ENCODE peak calls at places on chromosomes 3 and 15, in four cellular contexts. One of them, this sample, is unnamed.

GRCh38 chr3:121997372-121997771 is 24.7 kb downstream of the ILDR1 start:
- DNase-seq in Caco-2: no peak
- DNase-seq in endothelial cell: no peak
- DNase-seq in stomach: no peak
- DNase-seq in this sample: no peak

GRCh38 chr15:68369931-68370767 is 61.8 kb downstream of the ITGA11 start:
- DNase-seq in Caco-2: no peak
- DNase-seq in endothelial cell: no peak
- DNase-seq in stomach: no peak
- DNase-seq in this sample: no peak

GRCh38 chr15:78457101-78457500 is 19.1 kb downstream of the IREB2 start:
- DNase-seq in Caco-2: no peak
- DNase-seq in endothelial cell: no peak
- DNase-seq in stomach: no peak
- DNase-seq in this sample: no peak

GRCh38 chr15:82810863-82811421 is 1.5 kb downstream of the WHAMM start:
- DNase-seq in Caco-2: peak; percentile 1
- DNase-seq in endothelial cell: no peak
- DNase-seq in stomach: no peak
- DNase-seq in this sample: no peak

GRCh38 chr3:15889936-15890335 is 92.2 kb upstream of the ANKRD28 start:
- DNase-seq in Caco-2: no peak
- DNase-seq in endothelial cell: no peak
- DNase-seq in stomach: no peak
- DNase-seq in this sample: no peak

GRCh38 chr15:36590838-36591237 is 11.4 kb downstream of the CDIN1 start:
- DNase-seq in Caco-2: no peak
- DNase-seq in endothelial cell: no peak
- DNase-seq in stomach: no peak
- DNase-seq in this sample: no peak

GRCh38 chr3:39849992-39850706 is 40.7 kb downstream of the MYRIP start:
- DNase-seq in Caco-2: peak; percentile 2
- DNase-seq in endothelial cell: no peak
- DNase-seq in stomach: no peak
- DNase-seq in this sample: no peak

GRCh38 chr3:186922790-186923189 is 7.5 kb upstream of the ST6GAL1 start:
- DNase-seq in Caco-2: no peak
- DNase-seq in endothelial cell: no peak
- DNase-seq in stomach: no peak
- DNase-seq in this sample: no peak

GRCh38 chr3:176275113-176275512 is 922.2 kb downstream of the TBL1XR1 start:
- DNase-seq in Caco-2: no peak
- DNase-seq in endothelial cell: no peak
- DNase-seq in stomach: no peak
- DNase-seq in this sample: no peak

GRCh38 chr3:37423825-37424224 is 249.4 kb upstream of the LRRFIP2 start:
- DNase-seq in Caco-2: no peak
- DNase-seq in endothelial cell: no peak
- DNase-seq in stomach: no peak
- DNase-seq in this sample: no peak

GRCh38 chr3:4394048-4394447 is 73.0 kb downstream of the SUMF1 start:
- DNase-seq in Caco-2: no peak
- DNase-seq in endothelial cell: no peak
- DNase-seq in stomach: no peak
- DNase-seq in this sample: no peak

GRCh38 chr15:22874256-22874655 is 35.8 kb downstream of the NIPA2 start:
- DNase-seq in Caco-2: no peak
- DNase-seq in endothelial cell: no peak
- DNase-seq in stomach: no peak
- DNase-seq in this sample: no peak

GRCh38 chr3:141452045-141452444 is 34.8 kb upstream of the RASA2 start:
- DNase-seq in Caco-2: peak; percentile 61
- DNase-seq in endothelial cell: peak; percentile 26
- DNase-seq in stomach: no peak
- DNase-seq in this sample: no peak

GRCh38 chr3:42500909-42501308 is 1.5 kb upstream of the VIPR1 start:
- DNase-seq in Caco-2: no peak
- DNase-seq in endothelial cell: no peak
- DNase-seq in stomach: peak; percentile 20
- DNase-seq in this sample: no peak

GRCh38 chr3:15300318-15301078 is 31.9 kb downstream of the SH3BP5 start:
- DNase-seq in Caco-2: no peak
- DNase-seq in endothelial cell: peak; percentile 17
- DNase-seq in stomach: no peak
- DNase-seq in this sample: no peak

GRCh38 chr15:96330450-96331140 is at the start of gene NR2F2:
- DNase-seq in Caco-2: peak; percentile 96
- DNase-seq in endothelial cell: peak; percentile 93
- DNase-seq in stomach: peak; percentile 98
- DNase-seq in this sample: peak; percentile 82

GRCh38 chr3:61331937-61332590 is 80.8 kb upstream of the FHIT start:
- DNase-seq in Caco-2: no peak
- DNase-seq in endothelial cell: no peak
- DNase-seq in stomach: no peak
- DNase-seq in this sample: no peak

GRCh38 chr3:196837819-196838420 is 29.8 kb upstream of the SENP5 start:
- DNase-seq in Caco-2: peak; percentile 73
- DNase-seq in endothelial cell: peak; percentile 68
- DNase-seq in stomach: peak; percentile 74
- DNase-seq in this sample: no peak

GRCh38 chr3:187281191-187281714 is 10.3 kb downstream of the MASP1 start:
- DNase-seq in Caco-2: no peak
- DNase-seq in endothelial cell: no peak
- DNase-seq in stomach: no peak
- DNase-seq in this sample: no peak

GRCh38 chr3:51708216-51708845 is 1.5 kb downstream of the GRM2 start:
- DNase-seq in Caco-2: no peak
- DNase-seq in endothelial cell: no peak
- DNase-seq in stomach: no peak
- DNase-seq in this sample: no peak

GRCh38 chr3:67595424-67595823 is 59.0 kb downstream of the SUCLG2 start:
- DNase-seq in Caco-2: no peak
- DNase-seq in endothelial cell: no peak
- DNase-seq in stomach: no peak
- DNase-seq in this sample: no peak

GRCh38 chr15:79432345-79433311 is 492 bp downstream of the MINAR1 start:
- DNase-seq in Caco-2: no peak
- DNase-seq in endothelial cell: no peak
- DNase-seq in stomach: no peak
- DNase-seq in this sample: no peak

GRCh38 chr15:77506311-77507150 is 85.8 kb downstream of the HMG20A start:
- DNase-seq in Caco-2: no peak
- DNase-seq in endothelial cell: no peak
- DNase-seq in stomach: peak; percentile 61
- DNase-seq in this sample: no peak

GRCh38 chr15:58761010-58761388 is 10.1 kb upstream of the MINDY2 start:
- DNase-seq in Caco-2: no peak
- DNase-seq in endothelial cell: no peak
- DNase-seq in stomach: no peak
- DNase-seq in this sample: no peak
- TF ChIP-seq CTCF in Caco-2: no peak
- TF ChIP-seq CTCF in endothelial cell: no peak
- TF ChIP-seq CTCF in stomach: no peak
- TF ChIP-seq CTCF in this sample: no peak

GRCh38 chr3:142931222-142931621 is 32.3 kb downstream of the PAQR9 start:
- DNase-seq in Caco-2: no peak
- DNase-seq in endothelial cell: no peak
- DNase-seq in stomach: no peak
- DNase-seq in this sample: no peak

GRCh38 chr3:142929109-142929508 is 34.4 kb downstream of the PAQR9 start:
- DNase-seq in Caco-2: peak; percentile 62
- DNase-seq in endothelial cell: peak; percentile 45
- DNase-seq in stomach: peak; percentile 53
- DNase-seq in this sample: no peak

GRCh38 chr3:142929890-142930289 is 33.6 kb downstream of the PAQR9 start:
- DNase-seq in Caco-2: no peak
- DNase-seq in endothelial cell: no peak
- DNase-seq in stomach: no peak
- DNase-seq in this sample: no peak

GRCh38 chr3:142934128-142934896 is 29.2 kb downstream of the PAQR9 start:
- DNase-seq in Caco-2: no peak
- DNase-seq in endothelial cell: no peak
- DNase-seq in stomach: no peak
- DNase-seq in this sample: no peak

GRCh38 chr3:142930510-142930909 is 33.0 kb downstream of the PAQR9 start:
- DNase-seq in Caco-2: no peak
- DNase-seq in endothelial cell: no peak
- DNase-seq in stomach: no peak
- DNase-seq in this sample: no peak
- TF ChIP-seq CTCF in Caco-2: peak; percentile 5
- TF ChIP-seq CTCF in endothelial cell: no peak
- TF ChIP-seq CTCF in stomach: no peak
- TF ChIP-seq CTCF in this sample: no peak

GRCh38 chr15:75154461-75155062 is 47.1 kb upstream of the C15orf39 start:
- DNase-seq in Caco-2: no peak
- DNase-seq in endothelial cell: no peak
- DNase-seq in stomach: no peak
- DNase-seq in this sample: no peak
- TF ChIP-seq CTCF in Caco-2: no peak
- TF ChIP-seq CTCF in endothelial cell: no peak
- TF ChIP-seq CTCF in stomach: no peak
- TF ChIP-seq CTCF in this sample: no peak

DNA sequence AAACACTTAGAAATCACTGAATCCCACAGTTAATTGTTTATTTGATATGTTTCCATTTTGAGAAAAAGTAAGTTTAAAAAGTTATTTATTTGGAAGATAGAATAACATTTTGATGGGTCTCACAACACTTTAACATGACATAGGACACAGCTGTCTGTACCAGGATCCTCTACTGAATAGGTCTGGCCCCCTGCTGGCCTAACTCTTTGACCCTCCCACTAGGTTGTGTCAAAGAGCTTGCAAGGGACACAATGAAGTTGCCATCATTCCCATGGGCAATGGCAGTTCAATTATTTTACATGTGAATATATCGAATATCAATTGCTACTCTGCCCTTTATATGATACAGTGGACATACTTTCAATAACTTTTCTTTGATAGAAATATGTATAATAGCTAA is 138.9 kb downstream of the EPHA3 start:
- DNase-seq in Caco-2: peak; percentile 18
- DNase-seq in endothelial cell: peak; percentile 15
- DNase-seq in stomach: no peak
- DNase-seq in this sample: no peak
- TF ChIP-seq CTCF in Caco-2: peak; percentile 32
- TF ChIP-seq CTCF in endothelial cell: peak; percentile 43
- TF ChIP-seq CTCF in stomach: no peak
- TF ChIP-seq CTCF in this sample: peak; percentile 17

GRCh38 chr3:58079773-58080172 is 71.6 kb downstream of the FLNB start:
- DNase-seq in Caco-2: no peak
- DNase-seq in endothelial cell: no peak
- DNase-seq in stomach: no peak
- DNase-seq in this sample: no peak

GRCh38 chr3:58082047-58082446 is 73.8 kb downstream of the FLNB start:
- DNase-seq in Caco-2: no peak
- DNase-seq in endothelial cell: peak; percentile 59
- DNase-seq in stomach: no peak
- DNase-seq in this sample: no peak

GRCh38 chr3:58077586-58078285 is 69.5 kb downstream of the FLNB start:
- DNase-seq in Caco-2: no peak
- DNase-seq in endothelial cell: no peak
- DNase-seq in stomach: no peak
- DNase-seq in this sample: no peak

GRCh38 chr3:58074997-58075396 is 66.8 kb downstream of the FLNB start:
- DNase-seq in Caco-2: no peak
- DNase-seq in endothelial cell: no peak
- DNase-seq in stomach: no peak
- DNase-seq in this sample: no peak

GRCh38 chr3:58078610-58079009 is 70.4 kb downstream of the FLNB start:
- DNase-seq in Caco-2: no peak
- DNase-seq in endothelial cell: no peak
- DNase-seq in stomach: no peak
- DNase-seq in this sample: no peak
- TF ChIP-seq CTCF in Caco-2: no peak
- TF ChIP-seq CTCF in endothelial cell: no peak
- TF ChIP-seq CTCF in stomach: no peak
- TF ChIP-seq CTCF in this sample: no peak

DNA sequence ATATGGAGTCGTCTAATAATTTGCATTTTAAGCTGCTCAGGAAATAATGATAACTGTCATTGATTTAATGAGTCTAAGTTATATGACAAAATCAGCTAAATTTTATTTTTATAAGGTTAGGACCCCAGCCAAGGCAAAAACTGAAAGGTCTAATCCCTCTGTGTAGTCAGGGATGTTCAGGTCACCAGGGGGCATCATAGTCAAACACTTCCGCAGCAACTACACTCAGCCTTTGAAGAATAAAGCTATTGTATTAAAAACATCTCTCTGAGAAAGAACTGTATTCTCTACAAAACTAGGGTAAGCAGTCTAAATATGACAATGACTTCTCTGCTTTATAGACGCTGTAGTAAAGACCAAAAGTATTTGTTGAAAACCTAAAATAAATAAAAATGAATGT is 15.0 kb downstream of the INTS14 start:
- DNase-seq in Caco-2: peak; percentile 36
- DNase-seq in endothelial cell: peak; percentile 43
- DNase-seq in stomach: no peak
- DNase-seq in this sample: no peak
- TF ChIP-seq CTCF in Caco-2: peak; percentile 56
- TF ChIP-seq CTCF in endothelial cell: peak; percentile 48
- TF ChIP-seq CTCF in stomach: no peak
- TF ChIP-seq CTCF in this sample: peak; percentile 66

GRCh38 chr3:7800006-7800780 is 701.4 kb upstream of the LMCD1 start:
- DNase-seq in Caco-2: no peak
- DNase-seq in endothelial cell: no peak
- DNase-seq in stomach: no peak
- DNase-seq in this sample: no peak
- TF ChIP-seq CTCF in Caco-2: peak; percentile 39
- TF ChIP-seq CTCF in endothelial cell: peak; percentile 30
- TF ChIP-seq CTCF in stomach: no peak
- TF ChIP-seq CTCF in this sample: peak; percentile 28

GRCh38 chr3:126121632-126122031 is 37.7 kb upstream of the SLC41A3 start:
- DNase-seq in Caco-2: no peak
- DNase-seq in endothelial cell: no peak
- DNase-seq in stomach: peak; percentile 11
- DNase-seq in this sample: no peak
- TF ChIP-seq CTCF in Caco-2: no peak
- TF ChIP-seq CTCF in endothelial cell: no peak
- TF ChIP-seq CTCF in stomach: no peak
- TF ChIP-seq CTCF in this sample: no peak